ENCODE peak calls at places on chromosomes 12 and 14, in seven cellular contexts. One of them, this sample, is unnamed.

GRCh38 chr12:70576341-70577282 is 60.6 kb downstream of the PTPRB start:
- DNase-seq in NCI-H1092 treated with DMSO at 0.1 percent for 48 hours: peak
- DNase-seq in NCI-H345: peak
- DNase-seq in activated CD8-positive, alpha-beta T cell treated with anti-CD3 and anti-CD28 coated beads for 36 hours: no peak
- DNase-seq in thoracic aorta: no peak
- DNase-seq in stimulated activated CD4-positive, alpha-beta T cell treated with anti-CD3 and anti-CD28 coated beads, TNF-alpha, amount 100 ng/mL, for 24 hours: no peak
- DNase-seq in activated CD4-positive, alpha-beta T cell treated with anti-CD3 and anti-CD28 coated beads, Interleukin-2, amount 50 U/mL, for 1 hour: no peak
- DNase-seq in this sample: peak

GRCh38 chr12:88854260-88854659 is 274.0 kb upstream of the KITLG start:
- DNase-seq in stimulated activated CD4-positive, alpha-beta T cell treated with anti-CD3 and anti-CD28 coated beads, TNF-alpha, amount 100 ng/mL, for 24 hours: no peak
- DNase-seq in NCI-H345: no peak
- DNase-seq in activated CD8-positive, alpha-beta T cell treated with anti-CD3 and anti-CD28 coated beads for 36 hours: no peak
- DNase-seq in thoracic aorta: no peak
- DNase-seq in activated CD4-positive, alpha-beta T cell treated with anti-CD3 and anti-CD28 coated beads, Interleukin-2, amount 50 U/mL, for 1 hour: no peak
- DNase-seq in NCI-H1092 treated with DMSO at 0.1 percent for 48 hours: no peak
- DNase-seq in this sample: no peak

GRCh38 chr12:51821423-51822260 is 26.9 kb downstream of the FIGNL2 start:
- DNase-seq in activated CD4-positive, alpha-beta T cell treated with anti-CD3 and anti-CD28 coated beads, Interleukin-2, amount 50 U/mL, for 1 hour: no peak
- DNase-seq in thoracic aorta: no peak
- DNase-seq in NCI-H1092 treated with DMSO at 0.1 percent for 48 hours: no peak
- DNase-seq in stimulated activated CD4-positive, alpha-beta T cell treated with anti-CD3 and anti-CD28 coated beads, TNF-alpha, amount 100 ng/mL, for 24 hours: no peak
- DNase-seq in activated CD8-positive, alpha-beta T cell treated with anti-CD3 and anti-CD28 coated beads for 36 hours: peak
- DNase-seq in NCI-H345: no peak
- DNase-seq in this sample: no peak

GRCh38 chr12:15546102-15546701 is 223.9 kb downstream of the PTPRO start:
- DNase-seq in activated CD8-positive, alpha-beta T cell treated with anti-CD3 and anti-CD28 coated beads for 36 hours: peak
- DNase-seq in NCI-H345: no peak
- DNase-seq in activated CD4-positive, alpha-beta T cell treated with anti-CD3 and anti-CD28 coated beads, Interleukin-2, amount 50 U/mL, for 1 hour: peak
- DNase-seq in thoracic aorta: no peak
- DNase-seq in stimulated activated CD4-positive, alpha-beta T cell treated with anti-CD3 and anti-CD28 coated beads, TNF-alpha, amount 100 ng/mL, for 24 hours: no peak
- DNase-seq in NCI-H1092 treated with DMSO at 0.1 percent for 48 hours: no peak
- DNase-seq in this sample: no peak

GRCh38 chr12:31317471-31318397 is 8.2 kb downstream of the SINHCAF start:
- DNase-seq in stimulated activated CD4-positive, alpha-beta T cell treated with anti-CD3 and anti-CD28 coated beads, TNF-alpha, amount 100 ng/mL, for 24 hours: no peak
- DNase-seq in NCI-H345: no peak
- DNase-seq in activated CD4-positive, alpha-beta T cell treated with anti-CD3 and anti-CD28 coated beads, Interleukin-2, amount 50 U/mL, for 1 hour: no peak
- DNase-seq in NCI-H1092 treated with DMSO at 0.1 percent for 48 hours: no peak
- DNase-seq in activated CD8-positive, alpha-beta T cell treated with anti-CD3 and anti-CD28 coated beads for 36 hours: no peak
- DNase-seq in thoracic aorta: no peak
- DNase-seq in this sample: peak

GRCh38 chr14:72824051-72824450 is 69.8 kb downstream of the DPF3 start:
- DNase-seq in stimulated activated CD4-positive, alpha-beta T cell treated with anti-CD3 and anti-CD28 coated beads, TNF-alpha, amount 100 ng/mL, for 24 hours: no peak
- DNase-seq in thoracic aorta: no peak
- DNase-seq in NCI-H1092 treated with DMSO at 0.1 percent for 48 hours: no peak
- DNase-seq in NCI-H345: no peak
- DNase-seq in activated CD4-positive, alpha-beta T cell treated with anti-CD3 and anti-CD28 coated beads, Interleukin-2, amount 50 U/mL, for 1 hour: no peak
- DNase-seq in activated CD8-positive, alpha-beta T cell treated with anti-CD3 and anti-CD28 coated beads for 36 hours: no peak
- DNase-seq in this sample: no peak

GRCh38 chr14:101590062-101590461 is 28.8 kb downstream of the DIO3 start:
- DNase-seq in activated CD4-positive, alpha-beta T cell treated with anti-CD3 and anti-CD28 coated beads, Interleukin-2, amount 50 U/mL, for 1 hour: no peak
- DNase-seq in thoracic aorta: no peak
- DNase-seq in NCI-H345: no peak
- DNase-seq in stimulated activated CD4-positive, alpha-beta T cell treated with anti-CD3 and anti-CD28 coated beads, TNF-alpha, amount 100 ng/mL, for 24 hours: no peak
- DNase-seq in NCI-H1092 treated with DMSO at 0.1 percent for 48 hours: no peak
- DNase-seq in activated CD8-positive, alpha-beta T cell treated with anti-CD3 and anti-CD28 coated beads for 36 hours: no peak
- DNase-seq in this sample: no peak

GRCh38 chr14:59161571-59162175 is 26.8 kb upstream of the DAAM1 start:
- DNase-seq in NCI-H345: no peak
- DNase-seq in activated CD8-positive, alpha-beta T cell treated with anti-CD3 and anti-CD28 coated beads for 36 hours: peak
- DNase-seq in NCI-H1092 treated with DMSO at 0.1 percent for 48 hours: no peak
- DNase-seq in activated CD4-positive, alpha-beta T cell treated with anti-CD3 and anti-CD28 coated beads, Interleukin-2, amount 50 U/mL, for 1 hour: no peak
- DNase-seq in stimulated activated CD4-positive, alpha-beta T cell treated with anti-CD3 and anti-CD28 coated beads, TNF-alpha, amount 100 ng/mL, for 24 hours: no peak
- DNase-seq in thoracic aorta: no peak
- DNase-seq in this sample: no peak

GRCh38 chr12:12441891-12442461 is 85.1 kb downstream of the BORCS5 start:
- DNase-seq in stimulated activated CD4-positive, alpha-beta T cell treated with anti-CD3 and anti-CD28 coated beads, TNF-alpha, amount 100 ng/mL, for 24 hours: no peak
- DNase-seq in activated CD4-positive, alpha-beta T cell treated with anti-CD3 and anti-CD28 coated beads, Interleukin-2, amount 50 U/mL, for 1 hour: peak
- DNase-seq in thoracic aorta: no peak
- DNase-seq in activated CD8-positive, alpha-beta T cell treated with anti-CD3 and anti-CD28 coated beads for 36 hours: peak
- DNase-seq in NCI-H1092 treated with DMSO at 0.1 percent for 48 hours: no peak
- DNase-seq in NCI-H345: no peak
- DNase-seq in this sample: peak

GRCh38 chr14:103709814-103710213 is 5.4 kb downstream of the XRCC3 start:
- DNase-seq in NCI-H345: no peak
- DNase-seq in activated CD8-positive, alpha-beta T cell treated with anti-CD3 and anti-CD28 coated beads for 36 hours: no peak
- DNase-seq in thoracic aorta: no peak
- DNase-seq in activated CD4-positive, alpha-beta T cell treated with anti-CD3 and anti-CD28 coated beads, Interleukin-2, amount 50 U/mL, for 1 hour: no peak
- DNase-seq in NCI-H1092 treated with DMSO at 0.1 percent for 48 hours: no peak
- DNase-seq in stimulated activated CD4-positive, alpha-beta T cell treated with anti-CD3 and anti-CD28 coated beads, TNF-alpha, amount 100 ng/mL, for 24 hours: no peak
- DNase-seq in this sample: no peak

GRCh38 chr14:35261774-35262173 is 30.4 kb upstream of the PSMA6 start:
- DNase-seq in activated CD4-positive, alpha-beta T cell treated with anti-CD3 and anti-CD28 coated beads, Interleukin-2, amount 50 U/mL, for 1 hour: no peak
- DNase-seq in thoracic aorta: no peak
- DNase-seq in stimulated activated CD4-positive, alpha-beta T cell treated with anti-CD3 and anti-CD28 coated beads, TNF-alpha, amount 100 ng/mL, for 24 hours: no peak
- DNase-seq in NCI-H1092 treated with DMSO at 0.1 percent for 48 hours: no peak
- DNase-seq in NCI-H345: no peak
- DNase-seq in activated CD8-positive, alpha-beta T cell treated with anti-CD3 and anti-CD28 coated beads for 36 hours: no peak
- DNase-seq in this sample: no peak

GRCh38 chr12:84891106-84891838 is 21.3 kb downstream of the SLC6A15 start:
- DNase-seq in activated CD8-positive, alpha-beta T cell treated with anti-CD3 and anti-CD28 coated beads for 36 hours: no peak
- DNase-seq in thoracic aorta: no peak
- DNase-seq in NCI-H345: no peak
- DNase-seq in activated CD4-positive, alpha-beta T cell treated with anti-CD3 and anti-CD28 coated beads, Interleukin-2, amount 50 U/mL, for 1 hour: no peak
- DNase-seq in stimulated activated CD4-positive, alpha-beta T cell treated with anti-CD3 and anti-CD28 coated beads, TNF-alpha, amount 100 ng/mL, for 24 hours: no peak
- DNase-seq in NCI-H1092 treated with DMSO at 0.1 percent for 48 hours: no peak
- DNase-seq in this sample: no peak

GRCh38 chr12:1630827-1631591 is 2.0 kb downstream of the WNT5B start:
- DNase-seq in NCI-H1092 treated with DMSO at 0.1 percent for 48 hours: no peak
- DNase-seq in activated CD8-positive, alpha-beta T cell treated with anti-CD3 and anti-CD28 coated beads for 36 hours: no peak
- DNase-seq in NCI-H345: no peak
- DNase-seq in thoracic aorta: no peak
- DNase-seq in stimulated activated CD4-positive, alpha-beta T cell treated with anti-CD3 and anti-CD28 coated beads, TNF-alpha, amount 100 ng/mL, for 24 hours: no peak
- DNase-seq in activated CD4-positive, alpha-beta T cell treated with anti-CD3 and anti-CD28 coated beads, Interleukin-2, amount 50 U/mL, for 1 hour: no peak
- DNase-seq in this sample: no peak

GRCh38 chr14:23640524-23641141 is 4.5 kb downstream of the DHRS2 start:
- DNase-seq in NCI-H1092 treated with DMSO at 0.1 percent for 48 hours: peak
- DNase-seq in stimulated activated CD4-positive, alpha-beta T cell treated with anti-CD3 and anti-CD28 coated beads, TNF-alpha, amount 100 ng/mL, for 24 hours: no peak
- DNase-seq in NCI-H345: peak
- DNase-seq in thoracic aorta: no peak
- DNase-seq in activated CD8-positive, alpha-beta T cell treated with anti-CD3 and anti-CD28 coated beads for 36 hours: no peak
- DNase-seq in activated CD4-positive, alpha-beta T cell treated with anti-CD3 and anti-CD28 coated beads, Interleukin-2, amount 50 U/mL, for 1 hour: no peak
- DNase-seq in this sample: no peak

GRCh38 chr12:19506497-19506896 is 67.2 kb downstream of the AEBP2 start:
- DNase-seq in NCI-H345: no peak
- DNase-seq in activated CD4-positive, alpha-beta T cell treated with anti-CD3 and anti-CD28 coated beads, Interleukin-2, amount 50 U/mL, for 1 hour: no peak
- DNase-seq in thoracic aorta: no peak
- DNase-seq in activated CD8-positive, alpha-beta T cell treated with anti-CD3 and anti-CD28 coated beads for 36 hours: no peak
- DNase-seq in NCI-H1092 treated with DMSO at 0.1 percent for 48 hours: no peak
- DNase-seq in stimulated activated CD4-positive, alpha-beta T cell treated with anti-CD3 and anti-CD28 coated beads, TNF-alpha, amount 100 ng/mL, for 24 hours: no peak
- DNase-seq in this sample: no peak

GRCh38 chr12:77685112-77685511 is 145.6 kb upstream of the NAV3 start:
- DNase-seq in activated CD8-positive, alpha-beta T cell treated with anti-CD3 and anti-CD28 coated beads for 36 hours: peak
- DNase-seq in NCI-H345: peak
- DNase-seq in NCI-H1092 treated with DMSO at 0.1 percent for 48 hours: peak
- DNase-seq in activated CD4-positive, alpha-beta T cell treated with anti-CD3 and anti-CD28 coated beads, Interleukin-2, amount 50 U/mL, for 1 hour: no peak
- DNase-seq in stimulated activated CD4-positive, alpha-beta T cell treated with anti-CD3 and anti-CD28 coated beads, TNF-alpha, amount 100 ng/mL, for 24 hours: no peak
- DNase-seq in thoracic aorta: no peak
- DNase-seq in this sample: peak

GRCh38 chr12:103698752-103699540 is 111.9 kb downstream of the STAB2 start:
- DNase-seq in activated CD8-positive, alpha-beta T cell treated with anti-CD3 and anti-CD28 coated beads for 36 hours: no peak
- DNase-seq in thoracic aorta: no peak
- DNase-seq in stimulated activated CD4-positive, alpha-beta T cell treated with anti-CD3 and anti-CD28 coated beads, TNF-alpha, amount 100 ng/mL, for 24 hours: no peak
- DNase-seq in activated CD4-positive, alpha-beta T cell treated with anti-CD3 and anti-CD28 coated beads, Interleukin-2, amount 50 U/mL, for 1 hour: no peak
- DNase-seq in NCI-H345: no peak
- DNase-seq in NCI-H1092 treated with DMSO at 0.1 percent for 48 hours: no peak
- DNase-seq in this sample: no peak

GRCh38 chr14:65103150-65103760 is 938 bp upstream of the MAX start:
- DNase-seq in NCI-H1092 treated with DMSO at 0.1 percent for 48 hours: peak
- DNase-seq in stimulated activated CD4-positive, alpha-beta T cell treated with anti-CD3 and anti-CD28 coated beads, TNF-alpha, amount 100 ng/mL, for 24 hours: no peak
- DNase-seq in activated CD4-positive, alpha-beta T cell treated with anti-CD3 and anti-CD28 coated beads, Interleukin-2, amount 50 U/mL, for 1 hour: no peak
- DNase-seq in thoracic aorta: no peak
- DNase-seq in activated CD8-positive, alpha-beta T cell treated with anti-CD3 and anti-CD28 coated beads for 36 hours: peak
- DNase-seq in NCI-H345: peak
- DNase-seq in this sample: peak

GRCh38 chr12:79388006-79388405 is 302.8 kb downstream of the PAWR start:
- DNase-seq in stimulated activated CD4-positive, alpha-beta T cell treated with anti-CD3 and anti-CD28 coated beads, TNF-alpha, amount 100 ng/mL, for 24 hours: no peak
- DNase-seq in activated CD8-positive, alpha-beta T cell treated with anti-CD3 and anti-CD28 coated beads for 36 hours: no peak
- DNase-seq in NCI-H345: no peak
- DNase-seq in thoracic aorta: no peak
- DNase-seq in activated CD4-positive, alpha-beta T cell treated with anti-CD3 and anti-CD28 coated beads, Interleukin-2, amount 50 U/mL, for 1 hour: no peak
- DNase-seq in NCI-H1092 treated with DMSO at 0.1 percent for 48 hours: no peak
- DNase-seq in this sample: no peak

GRCh38 chr14:71209888-71210287 is 302.6 kb downstream of the PCNX1 start:
- DNase-seq in stimulated activated CD4-positive, alpha-beta T cell treated with anti-CD3 and anti-CD28 coated beads, TNF-alpha, amount 100 ng/mL, for 24 hours: no peak
- DNase-seq in NCI-H1092 treated with DMSO at 0.1 percent for 48 hours: no peak
- DNase-seq in activated CD8-positive, alpha-beta T cell treated with anti-CD3 and anti-CD28 coated beads for 36 hours: no peak
- DNase-seq in activated CD4-positive, alpha-beta T cell treated with anti-CD3 and anti-CD28 coated beads, Interleukin-2, amount 50 U/mL, for 1 hour: no peak
- DNase-seq in thoracic aorta: no peak
- DNase-seq in NCI-H345: no peak
- DNase-seq in this sample: no peak

GRCh38 chr14:70317969-70318634 is 41.4 kb downstream of the COX16 start:
- DNase-seq in activated CD4-positive, alpha-beta T cell treated with anti-CD3 and anti-CD28 coated beads, Interleukin-2, amount 50 U/mL, for 1 hour: no peak
- DNase-seq in thoracic aorta: no peak
- DNase-seq in NCI-H1092 treated with DMSO at 0.1 percent for 48 hours: peak
- DNase-seq in stimulated activated CD4-positive, alpha-beta T cell treated with anti-CD3 and anti-CD28 coated beads, TNF-alpha, amount 100 ng/mL, for 24 hours: no peak
- DNase-seq in NCI-H345: peak
- DNase-seq in activated CD8-positive, alpha-beta T cell treated with anti-CD3 and anti-CD28 coated beads for 36 hours: peak
- DNase-seq in this sample: peak

GRCh38 chr14:26180221-26180620 is 417.6 kb downstream of the NOVA1 start:
- DNase-seq in NCI-H1092 treated with DMSO at 0.1 percent for 48 hours: peak
- DNase-seq in NCI-H345: peak
- DNase-seq in activated CD4-positive, alpha-beta T cell treated with anti-CD3 and anti-CD28 coated beads, Interleukin-2, amount 50 U/mL, for 1 hour: no peak
- DNase-seq in stimulated activated CD4-positive, alpha-beta T cell treated with anti-CD3 and anti-CD28 coated beads, TNF-alpha, amount 100 ng/mL, for 24 hours: no peak
- DNase-seq in activated CD8-positive, alpha-beta T cell treated with anti-CD3 and anti-CD28 coated beads for 36 hours: no peak
- DNase-seq in thoracic aorta: no peak
- DNase-seq in this sample: no peak

GRCh38 chr14:60736494-60736893 is 1.9 kb downstream of the MNAT1 start:
- DNase-seq in activated CD4-positive, alpha-beta T cell treated with anti-CD3 and anti-CD28 coated beads, Interleukin-2, amount 50 U/mL, for 1 hour: no peak
- DNase-seq in NCI-H1092 treated with DMSO at 0.1 percent for 48 hours: no peak
- DNase-seq in stimulated activated CD4-positive, alpha-beta T cell treated with anti-CD3 and anti-CD28 coated beads, TNF-alpha, amount 100 ng/mL, for 24 hours: no peak
- DNase-seq in activated CD8-positive, alpha-beta T cell treated with anti-CD3 and anti-CD28 coated beads for 36 hours: no peak
- DNase-seq in thoracic aorta: no peak
- DNase-seq in NCI-H345: no peak
- DNase-seq in this sample: peak

GRCh38 chr12:13386269-13387039 is 189.9 kb downstream of the EMP1 start:
- DNase-seq in NCI-H1092 treated with DMSO at 0.1 percent for 48 hours: no peak
- DNase-seq in activated CD8-positive, alpha-beta T cell treated with anti-CD3 and anti-CD28 coated beads for 36 hours: no peak
- DNase-seq in activated CD4-positive, alpha-beta T cell treated with anti-CD3 and anti-CD28 coated beads, Interleukin-2, amount 50 U/mL, for 1 hour: no peak
- DNase-seq in stimulated activated CD4-positive, alpha-beta T cell treated with anti-CD3 and anti-CD28 coated beads, TNF-alpha, amount 100 ng/mL, for 24 hours: no peak
- DNase-seq in thoracic aorta: no peak
- DNase-seq in NCI-H345: no peak
- DNase-seq in this sample: no peak

GRCh38 chr12:630656-631632 is 32.3 kb downstream of the NINJ2 start:
- DNase-seq in activated CD4-positive, alpha-beta T cell treated with anti-CD3 and anti-CD28 coated beads, Interleukin-2, amount 50 U/mL, for 1 hour: peak
- DNase-seq in thoracic aorta: no peak
- DNase-seq in activated CD8-positive, alpha-beta T cell treated with anti-CD3 and anti-CD28 coated beads for 36 hours: peak
- DNase-seq in stimulated activated CD4-positive, alpha-beta T cell treated with anti-CD3 and anti-CD28 coated beads, TNF-alpha, amount 100 ng/mL, for 24 hours: peak
- DNase-seq in NCI-H1092 treated with DMSO at 0.1 percent for 48 hours: no peak
- DNase-seq in NCI-H345: no peak
- DNase-seq in this sample: no peak